ENCODE peak calls at places on chromosomes 16 and 17, in six cellular contexts. B is cardiac fibroblast, M is adrenal gland, D is heart right ventricle, G is MCF 10A, O is uterus. N is an unnamed sample.

GRCh38 chr16:22326771-22327445 is 29.7 kb downstream of the POLR3E start:
- DNase-seq in B (no peak), M (no peak), D (no peak), G (no peak), O (no peak), N (no peak)

GRCh38 chr16:66256919-66257318 is 109.6 kb upstream of the CDH5 start:
- DNase-seq in B (no peak), M (no peak), D (no peak), G (no peak), O (no peak), N (no peak)

GRCh38 chr17:20184977-20185619 is 175.9 kb downstream of the SPECC1 start:
- DNase-seq in B (no peak), M (no peak), D (no peak), G (no peak), O (no peak), N (no peak)

GRCh38 chr17:76725580-76726230 is 701 bp downstream of the JMJD6 start:
- DNase-seq in B (peak), M (peak), D (peak), G (no peak), O (peak), N (peak)

GRCh38 chr16:86355951-86356350 is 154.4 kb upstream of the FOXF1 start:
- DNase-seq in B (no peak), M (no peak), D (no peak), G (peak), O (no peak), N (no peak)

GRCh38 chr17:27477971-27478684 is 21.9 kb downstream of the KSR1 start:
- DNase-seq in B (no peak), M (no peak), D (no peak), G (no peak), O (no peak), N (no peak)

GRCh38 chr16:180101-180920 is at the start of gene HBQ1:
- DNase-seq in B (peak), M (peak), D (no peak), G (no peak), O (no peak), N (no peak)

GRCh38 chr17:57612202-57613071 is 132.7 kb downstream of the CCDC182 start:
- DNase-seq in B (no peak), M (no peak), D (no peak), G (no peak), O (no peak), N (no peak)

GRCh38 chr16:61681673-61682072 is 354.6 kb downstream of the CDH8 start:
- DNase-seq in B (no peak), M (no peak), D (no peak), G (no peak), O (no peak), N (no peak)

GRCh38 chr16:6081320-6081976 is 983.9 kb upstream of the EEF2KMT start:
- DNase-seq in B (peak), M (peak), D (peak), G (peak), O (no peak), N (no peak)
- TF ChIP-seq CTCF in B (peak), M (peak), D (no peak), G (peak), O (no peak), N (peak)

GRCh38 chr16:67339453-67339852 is 12.8 kb downstream of the LRRC36 start:
- DNase-seq in B (peak), M (no peak), D (no peak), G (peak), O (no peak), N (no peak)
- TF ChIP-seq CTCF in B (peak), M (no peak), D (no peak), G (peak), O (no peak), N (no peak)

DNA sequence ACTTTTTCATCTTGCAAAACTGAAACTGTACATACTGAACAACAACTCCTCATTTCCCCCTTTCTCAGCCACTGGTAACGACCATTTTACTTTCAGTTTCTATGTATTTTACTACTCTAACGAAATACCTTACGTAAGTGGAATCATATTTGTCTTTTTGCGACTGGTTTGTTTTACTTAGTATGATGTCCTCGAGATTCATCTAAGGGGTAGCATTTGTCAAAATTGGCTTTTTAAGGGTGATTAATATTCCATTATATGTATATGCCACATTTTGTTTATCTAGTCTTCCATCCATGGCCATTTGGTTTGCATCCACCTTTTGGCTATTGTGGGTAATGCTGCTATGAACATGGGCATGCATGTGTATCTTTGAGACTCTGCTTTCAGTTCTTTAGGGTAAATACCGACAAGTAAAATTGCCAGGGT is 10.4 kb downstream of the KPNB1 start:
- DNase-seq in B (no peak), M (no peak), D (no peak), G (no peak), O (no peak), N (no peak)
- TF ChIP-seq CTCF in B (no peak), M (no peak), D (no peak), G (no peak), O (no peak), N (no peak)

GRCh38 chr17:8120520-8121443 is 2.5 kb upstream of the ALOXE3 start:
- DNase-seq in B (peak), M (peak), D (peak), G (peak), O (peak), N (no peak)
- TF ChIP-seq CTCF in B (peak), M (peak), D (no peak), G (peak), O (no peak), N (peak)

GRCh38 chr16:57419506-57419905 is 14.9 kb downstream of the CCL17 start:
- DNase-seq in B (no peak), M (no peak), D (no peak), G (no peak), O (no peak), N (no peak)
- TF ChIP-seq CTCF in B (no peak), M (no peak), D (no peak), G (no peak), O (no peak), N (no peak)

DNA sequence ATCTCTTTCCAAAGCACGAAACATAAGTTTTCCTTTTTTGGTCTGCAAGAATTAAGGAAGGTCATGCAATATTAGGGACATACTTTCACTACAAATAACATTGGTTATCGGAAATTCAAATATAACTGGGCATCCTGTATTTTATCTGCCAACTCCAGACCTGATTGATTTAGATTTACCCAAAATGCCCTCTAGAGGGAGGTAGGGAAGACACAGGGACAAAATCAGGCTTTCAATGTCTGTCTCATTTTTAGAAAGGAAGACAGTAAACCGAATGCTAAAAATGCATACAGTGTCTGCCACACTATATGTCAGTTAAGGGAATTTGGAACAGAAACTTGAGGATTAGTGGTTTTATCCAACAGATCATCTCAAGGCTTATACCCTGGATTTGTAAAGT is 161.7 kb upstream of the SOX9 start:
- DNase-seq in B (peak), M (no peak), D (no peak), G (peak), O (no peak), N (no peak)
- TF ChIP-seq CTCF in B (peak), M (peak), D (no peak), G (peak), O (no peak), N (peak)

DNA sequence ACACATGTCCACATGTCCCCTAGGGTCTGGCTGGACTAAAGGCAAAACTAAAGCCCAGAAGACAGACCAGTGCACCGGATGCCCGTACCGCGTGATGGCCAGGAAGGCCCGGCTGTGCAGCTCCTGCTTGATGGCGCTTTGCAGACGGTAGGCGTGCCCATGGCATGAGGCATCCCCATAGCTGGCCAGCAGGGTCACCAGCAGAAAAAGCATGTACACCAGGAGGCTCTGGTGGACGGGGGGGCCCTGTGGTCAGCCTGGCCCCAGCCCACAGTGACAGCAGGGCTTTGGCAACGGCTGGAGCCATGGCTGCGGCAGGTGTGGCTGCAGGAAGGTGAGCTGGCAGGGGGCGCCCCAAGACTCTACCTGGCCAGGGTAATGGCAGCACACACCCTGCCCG is 42.8 kb downstream of the PKD1 start:
- DNase-seq in B (no peak), M (no peak), D (no peak), G (no peak), O (no peak), N (no peak)
- TF ChIP-seq CTCF in B (no peak), M (no peak), D (no peak), G (no peak), O (no peak), N (no peak)

GRCh38 chr17:11240841-11241610 is at the start of gene SHISA6:
- DNase-seq in B (no peak), M (no peak), D (no peak), G (no peak), O (no peak), N (no peak)
- TF ChIP-seq CTCF in B (no peak), M (no peak), D (no peak), G (no peak), O (no peak), N (no peak)

DNA sequence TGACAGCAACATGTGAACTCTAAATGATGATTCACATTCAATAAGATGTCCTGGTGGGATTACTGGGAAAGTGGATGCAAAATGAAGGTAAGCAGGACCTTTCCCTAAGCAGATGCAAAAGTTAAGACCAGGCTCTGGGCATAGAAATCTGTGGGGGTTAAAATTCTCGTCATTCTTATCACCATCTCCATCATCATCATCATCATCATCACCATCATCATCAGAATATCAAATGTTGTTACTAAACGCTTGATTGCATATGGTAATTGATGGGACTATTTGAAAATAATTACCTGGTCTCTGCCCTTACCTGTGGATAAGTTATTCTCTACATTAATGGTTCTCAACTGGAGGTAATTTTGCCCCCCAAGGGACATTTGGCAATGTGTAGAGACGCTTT is 41.9 kb upstream of the TMEM132E start:
- DNase-seq in B (no peak), M (no peak), D (no peak), G (no peak), O (no peak), N (no peak)
- TF ChIP-seq CTCF in B (no peak), M (no peak), D (no peak), G (no peak), O (no peak), N (no peak)

N was measured in tibial nerve.